ENCODE peak calls at places on chromosomes 13 and 19, in seven cellular contexts. Y is aorta; Z is ovary; D is body of pancreas; N is CD8-positive, alpha-beta memory T cell; V is IMR-90; A is heart right ventricle. M is an unnamed sample.

GRCh38 chr19:18733196-18733647 is 49.7 kb downstream of the CRTC1 start:
- DNase-seq in Y (no peak), Z (peak; percentile 93), D (peak; percentile 40), N (no peak), V (peak; percentile 93), A (peak; percentile 58), M (no peak)

GRCh38 chr19:15330801-15331418 is 1.4 kb downstream of the BRD4 start:
- DNase-seq in Y (peak; percentile 64), Z (no peak), D (peak; percentile 37), N (no peak), V (peak; percentile 89), A (no peak), M (no peak)

GRCh38 chr19:3606690-3607289 is at the start of gene TBXA2R:
- DNase-seq in Y (peak; percentile 95), Z (peak; percentile 91), D (peak; percentile 62), N (peak; percentile 24), V (peak; percentile 43), A (peak; percentile 84), M (peak; percentile 90)

GRCh38 chr13:102395174-102395573 is 6.7 kb downstream of the FGF14 start:
- DNase-seq in Y (no peak), Z (no peak), D (no peak), N (no peak), V (no peak), A (no peak), M (no peak)

GRCh38 chr13:19596960-19597361 is 35.6 kb upstream of the TPTE2 start:
- DNase-seq in Y (no peak), Z (no peak), D (no peak), N (no peak), V (peak; percentile 74), A (no peak), M (no peak)

GRCh38 chr19:31548941-31549340 is 199.7 kb upstream of the TSHZ3 start:
- DNase-seq in Y (no peak), Z (no peak), D (peak; percentile 14), N (no peak), V (peak; percentile 44), A (peak; percentile 37), M (peak; percentile 48)

GRCh38 chr13:40084934-40085333 is 429.5 kb downstream of the COG6 start:
- DNase-seq in Y (no peak), Z (no peak), D (no peak), N (no peak), V (no peak), A (no peak), M (no peak)

GRCh38 chr13:30418886-30419459 is 3.3 kb upstream of the UBE2L5 start:
- DNase-seq in Y (no peak), Z (no peak), D (no peak), N (no peak), V (no peak), A (no peak), M (no peak)

GRCh38 chr13:94886191-94886590 is 173.8 kb upstream of the SOX21 start:
- DNase-seq in Y (no peak), Z (no peak), D (no peak), N (no peak), V (no peak), A (no peak), M (no peak)

GRCh38 chr19:39284032-39284431 is 12.2 kb upstream of the IFNL1 start:
- DNase-seq in Y (no peak), Z (no peak), D (no peak), N (no peak), V (no peak), A (no peak), M (no peak)

GRCh38 chr19:30423481-30423880 is 51.3 kb downstream of the ZNF536 start:
- DNase-seq in Y (no peak), Z (no peak), D (no peak), N (no peak), V (no peak), A (peak; percentile 43), M (peak; percentile 28)

GRCh38 chr13:34020388-34020787 is 202.4 kb downstream of the RFC3 start:
- DNase-seq in Y (no peak), Z (no peak), D (no peak), N (no peak), V (no peak), A (no peak), M (no peak)

GRCh38 chr19:17855333-17856152 is 4.2 kb upstream of the RPL18A start:
- DNase-seq in Y (peak; percentile 97), Z (peak; percentile 94), D (peak; percentile 92), N (peak; percentile 88), V (peak; percentile 49), A (peak; percentile 90), M (peak; percentile 85)

GRCh38 chr19:46898731-46899130 is 37.9 kb downstream of the ARHGAP35 start:
- DNase-seq in Y (no peak), Z (no peak), D (no peak), N (no peak), V (peak; percentile 76), A (no peak), M (no peak)

GRCh38 chr19:7534531-7534980 is 961 bp upstream of the PNPLA6 start:
- DNase-seq in Y (peak; percentile 90), Z (peak; percentile 72), D (peak; percentile 60), N (no peak), V (peak; percentile 87), A (no peak), M (peak; percentile 60)

GRCh38 chr13:25727250-25727649 is 324.6 kb downstream of the SHISA2 start:
- DNase-seq in Y (no peak), Z (no peak), D (peak; percentile 86), N (no peak), V (no peak), A (no peak), M (no peak)

GRCh38 chr19:13830761-13831481 is 35.7 kb downstream of the ZSWIM4 start:
- DNase-seq in Y (no peak), Z (no peak), D (no peak), N (no peak), V (no peak), A (no peak), M (no peak)

GRCh38 chr13:76773695-76774094 is 112.5 kb downstream of the KCTD12 start:
- DNase-seq in Y (no peak), Z (no peak), D (no peak), N (no peak), V (no peak), A (no peak), M (no peak)
- H3K27me3 ChIP-seq in Y (no peaks in the 10 kb centered on the region), Z (no peaks in the 10 kb centered on the region), D (no peaks in the 10 kb centered on the region), N (no peaks in the 10 kb centered on the region), V (no peaks in the 10 kb centered on the region), A (no peaks in the 10 kb centered on the region), M (no peaks in the 10 kb centered on the region)

GRCh38 chr19:36564391-36564790 is 8.7 kb downstream of the ZNF529 start:
- DNase-seq in Y (no peak), Z (no peak), D (no peak), N (no peak), V (no peak), A (no peak), M (no peak)
- H3K9me3 ChIP-seq in Y (peaks cover 18% of the 10 kb centered on the region), Z (peaks cover 3% of the 10 kb centered on the region), D (no peaks in the 10 kb centered on the region), N (peaks cover 46% of the 10 kb centered on the region), V (peaks cover 46% of the 10 kb centered on the region), A (no peaks in the 10 kb centered on the region), M (peaks cover 7% of the 10 kb centered on the region)

DNA sequence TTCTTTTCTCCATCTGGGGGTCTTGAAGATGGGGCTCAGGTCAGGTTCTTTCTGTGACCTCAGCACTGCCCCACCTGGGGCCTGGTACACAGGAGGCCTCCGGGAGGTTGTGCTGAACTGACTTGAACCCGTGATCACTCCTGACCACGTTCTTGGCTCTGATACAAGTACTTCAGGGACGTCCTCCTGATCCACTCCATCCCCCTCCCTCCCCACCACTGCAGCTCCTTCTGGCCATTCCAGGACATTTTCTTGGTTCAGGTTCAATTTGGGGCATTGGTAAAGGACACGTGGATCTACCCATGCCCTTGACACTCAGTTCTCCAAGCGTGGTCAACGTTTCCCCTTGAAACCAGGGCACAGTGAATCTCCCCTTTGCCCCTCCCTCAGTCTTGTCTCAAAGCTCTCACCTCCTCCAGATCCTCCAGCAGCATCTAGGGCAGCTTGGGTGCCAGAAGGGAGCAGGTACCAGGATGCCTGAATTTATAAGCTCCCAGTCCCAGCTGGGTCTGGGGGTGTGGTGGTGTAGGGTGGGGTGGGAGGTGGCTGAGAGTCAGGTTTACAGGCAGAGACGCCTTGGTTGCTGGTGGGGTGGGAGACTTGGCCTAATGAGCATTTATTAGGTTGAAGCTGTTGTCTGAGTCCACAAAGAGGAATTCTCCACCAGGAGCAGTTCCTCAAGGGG is at the start of gene KLK15:
- DNase-seq in Y (no peak), Z (no peak), D (no peak), N (no peak), V (no peak), A (no peak), M (no peak)
- H3K27me3 ChIP-seq in Y (no peaks in the 10 kb centered on the region), Z (no peaks in the 10 kb centered on the region), D (no peaks in the 10 kb centered on the region), N (peaks cover 10% of the 10 kb centered on the region), V (no peaks in the 10 kb centered on the region), A (peaks cover 63% of the 10 kb centered on the region), M (peaks cover 6% of the 10 kb centered on the region)

GRCh38 chr13:43675577-43675976 is 111.2 kb downstream of the ENOX1 start:
- DNase-seq in Y (no peak), Z (no peak), D (no peak), N (no peak), V (no peak), A (no peak), M (no peak)
- H3K9me3 ChIP-seq in Y (no peaks in the 10 kb centered on the region), Z (no peaks in the 10 kb centered on the region), D (no peaks in the 10 kb centered on the region), N (no peaks in the 10 kb centered on the region), V (no peaks in the 10 kb centered on the region), A (no peaks in the 10 kb centered on the region), M (no peaks in the 10 kb centered on the region)

DNA sequence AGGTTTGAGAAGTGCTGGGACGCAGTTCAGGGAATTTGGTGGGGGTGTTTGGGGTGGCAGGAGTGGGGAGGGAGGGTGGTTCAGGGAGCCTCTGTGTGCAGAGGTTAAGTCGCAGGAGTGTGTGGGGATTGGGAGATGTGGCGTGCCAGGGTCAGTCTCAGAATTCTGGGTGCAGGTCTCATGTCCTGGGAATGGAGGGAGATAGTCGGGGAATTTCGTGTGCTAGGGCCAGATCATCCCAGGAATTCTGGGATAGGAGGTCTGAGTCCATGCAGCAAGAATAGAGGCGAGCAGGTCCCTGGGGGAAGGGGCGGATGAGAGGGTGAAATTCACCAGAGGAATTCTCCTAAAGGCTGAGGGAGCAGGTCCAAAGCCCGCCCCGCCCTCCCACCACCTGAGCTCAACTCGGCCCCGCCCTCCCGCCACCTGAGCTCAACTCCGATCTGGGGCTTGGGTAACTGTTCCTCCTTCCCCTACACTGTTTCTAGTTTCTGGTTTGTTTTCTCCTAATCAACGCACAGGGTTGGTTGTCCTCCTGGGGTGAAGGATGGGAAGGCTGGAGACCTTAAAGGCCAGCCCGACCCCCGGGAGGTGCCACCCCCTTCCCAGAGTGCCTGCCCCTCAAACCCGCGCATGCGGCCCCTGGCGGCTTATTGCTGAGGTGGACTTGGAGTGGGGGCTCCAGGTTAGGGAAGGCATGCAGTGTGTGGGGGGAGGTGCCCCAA is 15.2 kb downstream of the KCNC3 start:
- DNase-seq in Y (peak; percentile 51), Z (no peak), D (peak; percentile 49), N (no peak), V (no peak), A (no peak), M (no peak)
- H3K27me3 ChIP-seq in Y (no peaks in the 10 kb centered on the region), Z (no peaks in the 10 kb centered on the region), D (peaks cover 19% of the 10 kb centered on the region), N (peaks cover 28% of the 10 kb centered on the region), V (peaks cover 39% of the 10 kb centered on the region), A (peaks cover 60% of the 10 kb centered on the region), M (peaks cover 50% of the 10 kb centered on the region)

DNA sequence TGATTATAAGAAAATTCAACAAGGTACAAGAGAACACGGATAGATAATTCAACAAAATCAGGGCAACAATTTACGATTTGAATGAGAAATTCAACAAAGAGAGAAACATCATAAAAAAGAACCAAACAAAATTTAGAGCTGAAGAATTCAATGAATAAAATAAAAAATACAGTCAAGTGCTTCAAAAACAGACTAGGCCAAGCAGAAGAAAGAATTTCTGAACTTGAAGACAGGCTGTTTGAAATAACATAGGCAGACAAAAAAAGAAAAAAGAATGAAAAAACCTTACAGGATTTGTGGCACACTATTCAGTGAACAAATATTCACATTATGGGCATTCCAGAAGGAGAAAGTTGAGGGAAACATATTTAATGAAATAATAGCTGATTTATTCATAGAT is 31.1 kb downstream of the ZNF283 start:
- DNase-seq in Y (no peak), Z (no peak), D (no peak), N (no peak), V (no peak), A (no peak), M (no peak)
- H3K9me3 ChIP-seq in Y (peaks cover 15% of the 10 kb centered on the region), Z (peaks cover 14% of the 10 kb centered on the region), D (no peaks in the 10 kb centered on the region), N (peaks cover 39% of the 10 kb centered on the region), V (peaks cover 40% of the 10 kb centered on the region), A (no peaks in the 10 kb centered on the region), M (peaks cover 18% of the 10 kb centered on the region)

M was measured in WERI-Rb-1.